ENCODE peak calls at places on chromosome 1, in eight cellular contexts. R is MM.1S, I is pancreas, Y is body of pancreas, M is brain microvascular endothelial cell, L is HFF-Myc, E is kidney epithelial cell, U is astrocyte of the spinal cord. Q is an unnamed sample.

GRCh38 chr1:39646232-39647081 is 7.0 kb upstream of the HEYL start:
- DNase-seq in E (no peak), M (peak), I (peak), R (no peak), Y (peak), U (peak), L (peak), Q (no peak)

GRCh38 chr1:51976831-51977602 is 13.5 kb downstream of the RAB3B start:
- DNase-seq in E (no peak), M (no peak), R (no peak), U (no peak), L (no peak), Y (no peak), I (no peak), Q (no peak)

GRCh38 chr1:38418195-38419030 is 371.8 kb upstream of the POU3F1 start:
- DNase-seq in U (peak), Y (no peak), L (no peak), E (no peak), I (no peak), M (no peak), R (no peak), Q (no peak)

GRCh38 chr1:157045251-157046218 is at the start of gene ARHGEF11:
- DNase-seq in Y (peak), U (peak), M (peak), L (peak), R (peak), E (peak), I (peak), Q (peak)

GRCh38 chr1:40067023-40067422 is 26.5 kb downstream of the CAP1 start:
- DNase-seq in L (no peak), I (no peak), U (no peak), Y (no peak), M (no peak), R (no peak), E (no peak), Q (no peak)

GRCh38 chr1:235327559-235328270 is at the start of gene ARID4B:
- DNase-seq in L (no peak), Y (no peak), U (no peak), M (no peak), I (no peak), E (no peak), R (no peak), Q (no peak)

GRCh38 chr1:31055953-31056352 is 9.6 kb downstream of the PUM1 start:
- DNase-seq in R (no peak), Y (no peak), L (no peak), E (no peak), M (no peak), U (no peak), I (no peak), Q (no peak)

GRCh38 chr1:157965584-157965983 is 27.9 kb upstream of the KIRREL1 start:
- DNase-seq in U (no peak), Y (no peak), L (no peak), M (no peak), R (no peak), E (no peak), I (peak), Q (no peak)

GRCh38 chr1:168050880-168051279 is 85.8 kb downstream of the GPR161 start:
- DNase-seq in U (no peak), I (no peak), R (no peak), L (no peak), M (no peak), E (no peak), Y (no peak), Q (no peak)

GRCh38 chr1:199855580-199855979 is 171.9 kb upstream of the NR5A2 start:
- DNase-seq in U (peak), M (peak), Y (no peak), R (no peak), I (no peak), E (no peak), L (no peak), Q (peak)

DNA sequence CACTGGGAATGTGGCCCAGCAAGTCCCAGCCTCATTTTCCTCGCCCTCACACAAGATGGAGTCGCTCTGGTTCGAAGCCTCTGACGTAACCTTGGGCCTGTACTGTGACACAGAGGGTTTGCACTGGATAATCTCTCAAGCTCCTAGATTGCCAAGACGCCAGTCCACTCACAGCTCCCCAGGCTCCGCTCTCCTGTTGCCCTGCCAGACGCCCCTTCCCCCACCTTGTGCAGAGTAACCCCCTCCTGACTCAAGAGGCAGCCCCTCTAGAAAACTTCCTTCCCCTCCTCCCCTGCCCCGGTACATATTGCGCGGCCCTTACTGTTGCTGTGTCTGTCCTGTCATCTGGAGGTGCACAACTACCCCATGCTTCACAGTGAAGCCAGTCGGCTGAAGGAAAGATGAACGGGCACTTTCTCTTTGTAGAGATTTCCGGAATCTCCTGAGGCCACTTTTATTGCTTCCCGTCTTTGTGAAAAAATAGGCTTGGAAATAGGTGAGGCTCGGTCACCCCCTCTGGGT is 996 bp upstream of the KIAA1614 start:
- DNase-seq in R (no peak), U (peak), E (no peak), Y (no peak), M (no peak), I (no peak), L (no peak), Q (no peak)
- H3K4me3 ChIP-seq in R (peak), U (peak), E (peak), Y (peak), M (peak), I (peak), L (peak), Q (peak)

DNA sequence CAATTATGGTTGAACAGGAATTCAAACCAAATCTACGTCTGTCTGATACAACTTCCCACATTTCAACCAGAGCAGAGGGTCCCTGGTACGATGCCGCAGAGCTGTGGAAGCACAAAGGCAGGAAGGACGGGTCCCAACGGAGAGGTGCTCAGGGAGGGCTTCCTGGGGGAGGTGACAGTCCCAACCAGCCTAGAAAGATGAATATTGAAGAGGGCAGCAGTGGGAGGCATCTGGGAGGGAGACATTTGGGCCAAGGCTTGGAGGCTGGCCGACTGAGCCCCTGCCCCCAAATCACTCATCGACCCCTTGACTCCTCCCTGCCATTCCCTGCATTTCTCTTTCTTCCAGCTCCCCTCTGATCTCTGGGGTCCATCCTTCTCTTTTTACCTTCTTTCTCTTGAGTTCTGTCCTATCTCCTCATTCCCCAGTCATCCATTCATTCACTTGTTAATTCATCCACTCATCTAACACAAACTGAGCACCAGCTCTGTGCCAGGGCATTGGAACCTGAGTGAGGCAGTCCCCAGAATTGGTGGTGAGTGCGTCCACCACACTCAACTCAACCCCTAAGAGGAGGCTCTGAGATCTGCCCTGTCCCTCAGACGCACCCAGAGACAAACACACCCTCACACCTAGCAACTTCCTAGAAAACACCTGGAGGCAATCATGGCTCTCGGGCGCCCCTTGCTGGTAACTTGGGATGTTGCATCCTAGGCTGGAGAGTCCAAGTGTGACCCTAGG is 13.2 kb upstream of the CELA3B start:
- DNase-seq in U (peak), I (peak), R (peak), L (no peak), Y (peak), E (no peak), M (peak), Q (no peak)
- TF ChIP-seq CTCF in U (peak), I (peak), R (peak), L (peak), Y (peak), E (peak), M (peak), Q (peak)

GRCh38 chr1:84174051-84174556 is 30.0 kb downstream of the PRKACB start:
- DNase-seq in R (no peak), L (peak), U (peak), M (peak), E (peak), Y (no peak), I (no peak), Q (no peak)
- H3K4me3 ChIP-seq in R (no peak), L (no peak), U (no peak), M (no peak), E (no peak), Y (no peak), I (no peak), Q (no peak)

DNA sequence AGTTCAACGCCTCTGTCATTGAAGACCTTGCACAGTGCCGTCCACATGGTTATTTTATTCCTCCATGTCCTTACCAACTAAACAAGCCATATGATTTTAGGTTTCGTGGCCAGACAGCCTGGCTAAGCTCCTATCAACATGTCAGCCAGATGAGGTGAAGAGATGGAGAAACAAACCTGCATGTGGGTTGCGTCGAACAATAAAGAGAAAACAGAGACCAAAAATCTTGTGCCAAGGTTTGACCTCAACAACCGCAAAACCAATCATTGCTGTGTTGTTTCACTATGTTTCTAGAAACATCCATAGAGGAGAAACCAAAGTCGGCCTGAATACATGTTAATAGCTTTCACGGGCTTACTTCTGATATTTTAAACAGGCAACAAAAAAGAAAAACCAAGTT is 544.6 kb downstream of the SMYD3 start:
- DNase-seq in E (no peak), L (no peak), Y (no peak), M (no peak), I (no peak), U (no peak), R (no peak), Q (no peak)
- TF ChIP-seq CTCF in E (no peak), L (no peak), Y (no peak), M (no peak), I (no peak), U (no peak), R (no peak), Q (no peak)

GRCh38 chr1:13760921-13761320 is 60.9 kb downstream of the PRDM2 start:
- DNase-seq in M (no peak), L (no peak), U (no peak), E (no peak), Y (no peak), I (no peak), R (no peak), Q (no peak)

GRCh38 chr1:13761883-13762282 is 61.9 kb downstream of the PRDM2 start:
- DNase-seq in E (no peak), L (no peak), M (no peak), Y (no peak), R (no peak), U (no peak), I (no peak), Q (no peak)

GRCh38 chr1:13763991-13764390 is 64.0 kb downstream of the PRDM2 start:
- DNase-seq in Y (no peak), R (no peak), I (no peak), E (no peak), U (no peak), L (no peak), M (no peak), Q (no peak)

GRCh38 chr1:13763264-13763663 is 63.3 kb downstream of the PRDM2 start:
- DNase-seq in E (no peak), I (no peak), R (no peak), M (no peak), U (no peak), L (no peak), Y (no peak), Q (no peak)

GRCh38 chr1:13762642-13763041 is 62.7 kb downstream of the PRDM2 start:
- DNase-seq in I (no peak), U (no peak), E (no peak), Y (no peak), M (no peak), L (no peak), R (no peak), Q (no peak)
- H3K4me3 ChIP-seq in I (no peak), U (no peak), E (no peak), Y (no peak), M (no peak), L (no peak), R (no peak), Q (no peak)

GRCh38 chr1:178501705-178502329 is 5.1 kb upstream of the CLEC20A start:
- DNase-seq in E (peak), R (peak), I (peak), M (peak), L (peak), U (peak), Y (peak), Q (no peak)

GRCh38 chr1:178500936-178501554 is 4.3 kb upstream of the CLEC20A start:
- DNase-seq in R (no peak), U (no peak), Y (no peak), M (no peak), I (no peak), L (no peak), E (no peak), Q (no peak)

GRCh38 chr1:178498896-178499675 is 2.3 kb upstream of the CLEC20A start:
- DNase-seq in I (no peak), L (no peak), U (no peak), M (no peak), Y (no peak), E (no peak), R (no peak), Q (no peak)

GRCh38 chr1:178502330-178502714 is 5.6 kb upstream of the CLEC20A start:
- DNase-seq in M (no peak), Y (no peak), E (no peak), L (no peak), I (no peak), R (no peak), U (no peak), Q (no peak)

DNA sequence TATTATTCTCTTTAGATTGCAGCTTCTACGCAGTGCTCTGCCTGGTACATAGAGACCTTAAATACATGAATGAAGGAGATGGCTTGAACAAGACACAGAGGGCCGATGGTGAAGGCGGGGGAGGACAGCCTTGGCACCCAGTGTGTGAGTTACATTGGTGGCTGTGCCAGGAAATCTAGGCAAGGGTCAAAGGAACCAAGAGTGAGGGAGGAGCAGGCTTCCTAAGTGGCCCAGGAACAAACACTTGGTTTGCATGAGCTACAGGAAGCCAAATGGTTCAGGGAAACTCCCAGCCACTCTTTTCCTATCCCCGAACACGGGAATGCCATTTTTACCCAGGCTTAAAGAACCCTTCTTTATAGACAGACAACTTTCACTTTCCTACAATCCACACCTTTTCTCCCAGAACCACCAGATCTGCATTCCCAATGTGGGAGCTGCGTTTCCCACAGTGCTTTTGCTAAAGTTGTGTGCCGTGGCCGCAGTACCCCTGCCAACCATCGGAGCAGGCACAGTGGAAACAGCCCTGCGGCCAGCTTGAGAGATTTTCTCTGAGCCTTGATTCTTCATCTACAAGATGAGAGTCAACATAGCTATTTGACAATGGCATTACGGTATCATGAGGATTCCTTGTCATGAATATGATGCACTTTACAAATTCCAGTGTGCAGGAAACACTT is 3.5 kb upstream of the CLEC20A start:
- DNase-seq in M (no peak), Y (no peak), E (no peak), I (no peak), L (no peak), U (no peak), R (no peak), Q (no peak)
- TF ChIP-seq CTCF in M (peak), Y (no peak), E (peak), I (no peak), L (peak), U (peak), R (no peak), Q (peak)

GRCh38 chr1:3248416-3249141 is 179.6 kb downstream of the PRDM16 start:
- DNase-seq in Y (no peak), M (no peak), L (no peak), U (no peak), I (no peak), R (no peak), E (no peak), Q (no peak)

GRCh38 chr1:3249236-3249845 is 180.3 kb downstream of the PRDM16 start:
- DNase-seq in R (no peak), U (no peak), I (no peak), M (no peak), E (no peak), L (no peak), Y (no peak), Q (no peak)

GRCh38 chr1:3246251-3246650 is 177.2 kb downstream of the PRDM16 start:
- DNase-seq in R (no peak), M (no peak), I (no peak), L (no peak), E (no peak), Y (no peak), U (no peak), Q (no peak)

GRCh38 chr1:3245768-3246167 is 176.8 kb downstream of the PRDM16 start:
- DNase-seq in I (no peak), U (no peak), Y (no peak), R (no peak), E (no peak), L (no peak), M (no peak), Q (no peak)

GRCh38 chr1:3247521-3248031 is 178.6 kb downstream of the PRDM16 start:
- DNase-seq in U (no peak), Y (no peak), E (no peak), I (no peak), R (no peak), L (no peak), M (no peak), Q (no peak)
- H3K4me3 ChIP-seq in U (no peak), Y (no peak), E (no peak), I (no peak), R (no peak), L (no peak), M (no peak), Q (no peak)

DNA sequence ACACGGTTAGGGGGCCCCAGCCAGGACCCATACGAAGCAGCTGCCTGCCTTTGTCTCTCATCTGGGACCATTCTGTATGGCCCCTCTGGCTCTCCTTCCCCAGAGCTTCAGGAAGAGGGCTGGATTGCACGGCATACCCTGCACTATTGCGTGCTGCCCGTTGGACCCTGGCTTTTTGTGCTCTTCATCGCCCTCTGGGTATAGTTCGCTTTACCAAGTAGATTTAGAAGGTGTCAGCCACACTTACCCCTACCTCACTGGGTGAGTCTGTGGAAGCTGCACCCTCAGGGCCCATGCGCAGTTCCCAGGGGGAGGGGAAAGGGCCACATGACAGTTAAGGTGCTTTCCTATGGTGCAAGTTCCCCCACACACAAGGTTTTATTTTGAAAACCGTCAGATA is 7.2 kb downstream of the NAV1 start:
- DNase-seq in I (no peak), R (no peak), U (no peak), E (no peak), M (no peak), L (no peak), Y (no peak), Q (no peak)
- TF ChIP-seq CTCF in I (no peak), R (no peak), U (no peak), E (peak), M (peak), L (no peak), Y (no peak), Q (no peak)

GRCh38 chr1:230713547-230713914 is 391 bp downstream of the AGT start:
- DNase-seq in I (no peak), U (no peak), M (no peak), R (no peak), L (no peak), Y (no peak), E (no peak), Q (no peak)
- H3K4me3 ChIP-seq in I (no peak), U (no peak), M (no peak), R (no peak), L (no peak), Y (no peak), E (no peak), Q (no peak)

DNA sequence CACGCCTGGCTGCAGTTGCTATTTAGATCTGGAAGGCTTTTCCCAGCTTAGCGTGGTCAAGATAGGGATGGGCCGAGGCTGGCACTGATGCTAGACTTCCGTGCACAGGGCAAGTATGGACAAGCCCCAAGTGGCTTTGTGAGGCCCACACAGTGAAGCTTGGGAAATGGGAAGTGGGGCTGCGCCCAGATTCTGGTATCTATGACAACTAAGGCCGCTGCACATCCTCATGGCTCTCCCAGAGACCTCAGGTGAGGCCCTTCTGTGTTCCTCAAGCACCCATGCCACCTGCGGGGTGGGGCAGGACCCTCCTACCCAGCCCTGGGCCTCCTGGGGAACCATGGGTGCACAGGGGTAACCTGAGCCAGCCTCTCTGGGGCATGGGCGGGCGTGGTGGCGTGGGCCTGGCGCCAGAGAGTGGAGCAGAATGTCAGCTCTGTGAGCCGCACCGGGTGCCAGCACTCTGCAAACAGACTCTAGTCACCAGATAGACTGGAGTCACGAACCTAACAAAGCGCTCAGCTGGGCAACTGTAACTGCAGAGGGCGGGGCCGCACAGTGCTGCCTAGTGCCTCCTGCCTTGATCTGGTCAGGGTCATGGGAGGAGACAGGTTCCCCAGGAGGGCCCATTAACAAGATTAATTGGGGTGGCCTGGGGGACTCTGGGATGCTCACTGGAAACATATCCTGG is 46.4 kb downstream of the ELF3 start:
- DNase-seq in U (no peak), I (peak), M (no peak), R (no peak), E (no peak), L (no peak), Y (peak), Q (no peak)
- TF ChIP-seq CTCF in U (no peak), I (no peak), M (no peak), R (no peak), E (no peak), L (no peak), Y (no peak), Q (no peak)